ENCODE peak calls at places on chromosomes 3 and 15, in four cellular contexts. X, Z, O and P are unnamed samples.

GRCh38 chr15:39135989-39136388 is 444.9 kb upstream of the THBS1 start:
- DNase-seq in O (no peak), X (peak), Z (peak), P (no peak)

GRCh38 chr15:90221251-90221900 is 12.4 kb downstream of the CIB1 start:
- DNase-seq in X (peak), Z (peak), O (peak), P (peak)

GRCh38 chr3:180295811-180296210 is 259.1 kb upstream of the PEX5L start:
- DNase-seq in X (peak), O (no peak), Z (no peak), P (no peak)

GRCh38 chr15:75451674-75452363 is at the start of gene SIN3A:
- DNase-seq in X (peak), O (peak), Z (peak), P (peak)

GRCh38 chr3:127668906-127669305 is 3.8 kb upstream of the ABTB1 start:
- DNase-seq in Z (no peak), X (no peak), O (no peak), P (no peak)

GRCh38 chr3:135531996-135532395 is 433.5 kb upstream of the PPP2R3A start:
- DNase-seq in Z (no peak), O (no peak), X (no peak), P (no peak)

GRCh38 chr15:64089553-64090280 is 3.9 kb downstream of the CIAO2A start:
- DNase-seq in O (no peak), Z (no peak), X (no peak), P (no peak)

GRCh38 chr15:96783746-96784145 is 453.2 kb downstream of the NR2F2 start:
- DNase-seq in X (no peak), O (no peak), Z (no peak), P (no peak)

GRCh38 chr3:44227622-44228021 is 14.1 kb upstream of the TOPAZ1 start:
- DNase-seq in X (no peak), Z (no peak), O (no peak), P (no peak)

GRCh38 chr15:73952171-73952912 is 26.1 kb downstream of the LOXL1 start:
- DNase-seq in O (no peak), Z (no peak), X (no peak), P (no peak)

GRCh38 chr3:153144779-153145178 is 17.2 kb upstream of the RAP2B start:
- DNase-seq in X (peak), O (no peak), Z (peak), P (no peak)

GRCh38 chr15:101055411-101055810 is 136.3 kb downstream of the LRRK1 start:
- DNase-seq in O (no peak), X (no peak), Z (no peak), P (no peak)

GRCh38 chr15:69126054-69126469 is 34.4 kb upstream of the GLCE start:
- DNase-seq in X (peak), Z (peak), O (no peak), P (peak)

GRCh38 chr15:92624401-92624991 is 31.1 kb downstream of the FAM174B start:
- DNase-seq in X (peak), Z (peak), O (no peak), P (peak)

GRCh38 chr15:82828064-82828463 is 18.6 kb downstream of the WHAMM start:
- DNase-seq in Z (peak), X (no peak), O (no peak), P (no peak)

GRCh38 chr15:35624881-35625280 is 78.9 kb upstream of the DPH6 start:
- DNase-seq in X (peak), Z (peak), O (no peak), P (peak)

GRCh38 chr15:46344906-46345305 is 710.1 kb downstream of the SQOR start:
- DNase-seq in Z (no peak), X (no peak), O (no peak), P (no peak)

GRCh38 chr3:15512173-15512572 is 9.3 kb downstream of the COLQ start:
- DNase-seq in X (peak), Z (peak), O (peak), P (no peak)

GRCh38 chr3:18580268-18580667 is 155.1 kb upstream of the SATB1 start:
- DNase-seq in X (no peak), Z (peak), O (no peak), P (no peak)

GRCh38 chr15:81098884-81099601 is 35.0 kb upstream of the CFAP161 start:
- DNase-seq in O (no peak), Z (no peak), X (no peak), P (no peak)

GRCh38 chr3:46896386-46896785 is 18.9 kb downstream of the PTH1R start:
- DNase-seq in Z (no peak), O (no peak), X (no peak), P (no peak)

GRCh38 chr3:190321789-190322603 is at the start of gene CLDN1:
- DNase-seq in X (peak), O (peak), Z (peak), P (peak)

GRCh38 chr3:31358473-31359075 is 174.2 kb upstream of the STT3B start:
- DNase-seq in X (peak), O (no peak), Z (no peak), P (no peak)

GRCh38 chr3:2993719-2994118 is 116.5 kb downstream of the IL5RA start:
- DNase-seq in X (no peak), Z (no peak), O (no peak), P (no peak)

GRCh38 chr3:47475029-47475569 is 642 bp downstream of the SCAP start:
- DNase-seq in X (peak), Z (peak), O (no peak), P (no peak)

GRCh38 chr15:66132251-66132816 is 121.2 kb downstream of the MEGF11 start:
- DNase-seq in X (no peak), O (no peak), Z (no peak), P (no peak)